ENCODE peak calls at places on chromosomes 3 and 15, in five cellular contexts. One of them, this sample, is unnamed.
A peak's percentile ranks its signal among the peaks of the same experiment; 100 is the strongest.

GRCh38 chr15:75995611-75996010 is 16.6 kb downstream of the NRG4 start:
- DNase-seq in sigmoid colon: no peak
- DNase-seq in left lung: no peak
- DNase-seq in stimulated activated CD4-positive, alpha-beta T cell treated with anti-CD3 and anti-CD28 coated beads, Interleukin-2, amount 100 ng/mL, for 48 hours: no peak
- DNase-seq in WERI-Rb-1: no peak
- DNase-seq in this sample: no peak

GRCh38 chr15:63408514-63408913 is 26.9 kb upstream of the CA12 start:
- DNase-seq in sigmoid colon: no peak
- DNase-seq in left lung: no peak
- DNase-seq in stimulated activated CD4-positive, alpha-beta T cell treated with anti-CD3 and anti-CD28 coated beads, Interleukin-2, amount 100 ng/mL, for 48 hours: no peak
- DNase-seq in WERI-Rb-1: no peak
- DNase-seq in this sample: peak; percentile 76

GRCh38 chr15:71329509-71330260 is 214.4 kb downstream of the THSD4 start:
- DNase-seq in sigmoid colon: no peak
- DNase-seq in left lung: no peak
- DNase-seq in stimulated activated CD4-positive, alpha-beta T cell treated with anti-CD3 and anti-CD28 coated beads, Interleukin-2, amount 100 ng/mL, for 48 hours: no peak
- DNase-seq in WERI-Rb-1: no peak
- DNase-seq in this sample: no peak

GRCh38 chr15:56835598-56836275 is 82.7 kb upstream of the TCF12 start:
- DNase-seq in sigmoid colon: no peak
- DNase-seq in left lung: no peak
- DNase-seq in stimulated activated CD4-positive, alpha-beta T cell treated with anti-CD3 and anti-CD28 coated beads, Interleukin-2, amount 100 ng/mL, for 48 hours: no peak
- DNase-seq in WERI-Rb-1: no peak
- DNase-seq in this sample: peak; percentile 51

GRCh38 chr3:170724599-170724998 is 138.7 kb upstream of the SLC7A14 start:
- DNase-seq in sigmoid colon: peak; percentile 70
- DNase-seq in left lung: no peak
- DNase-seq in stimulated activated CD4-positive, alpha-beta T cell treated with anti-CD3 and anti-CD28 coated beads, Interleukin-2, amount 100 ng/mL, for 48 hours: no peak
- DNase-seq in WERI-Rb-1: no peak
- DNase-seq in this sample: peak; percentile 41

GRCh38 chr3:138114431-138114918 is 933 bp downstream of the DZIP1L start:
- DNase-seq in sigmoid colon: no peak
- DNase-seq in left lung: no peak
- DNase-seq in stimulated activated CD4-positive, alpha-beta T cell treated with anti-CD3 and anti-CD28 coated beads, Interleukin-2, amount 100 ng/mL, for 48 hours: no peak
- DNase-seq in WERI-Rb-1: peak; percentile 60
- DNase-seq in this sample: no peak

GRCh38 chr3:194189243-194189791 is 53.4 kb downstream of the HES1 start:
- DNase-seq in sigmoid colon: no peak
- DNase-seq in left lung: no peak
- DNase-seq in stimulated activated CD4-positive, alpha-beta T cell treated with anti-CD3 and anti-CD28 coated beads, Interleukin-2, amount 100 ng/mL, for 48 hours: no peak
- DNase-seq in WERI-Rb-1: no peak
- DNase-seq in this sample: no peak

GRCh38 chr15:71800835-71801745 is 9.3 kb upstream of the NR2E3 start:
- DNase-seq in sigmoid colon: no peak
- DNase-seq in left lung: no peak
- DNase-seq in stimulated activated CD4-positive, alpha-beta T cell treated with anti-CD3 and anti-CD28 coated beads, Interleukin-2, amount 100 ng/mL, for 48 hours: peak; percentile 18
- DNase-seq in WERI-Rb-1: peak; percentile 32
- DNase-seq in this sample: peak; percentile 54

GRCh38 chr3:88960019-88960418 is 147.4 kb upstream of the EPHA3 start:
- DNase-seq in sigmoid colon: no peak
- DNase-seq in left lung: no peak
- DNase-seq in stimulated activated CD4-positive, alpha-beta T cell treated with anti-CD3 and anti-CD28 coated beads, Interleukin-2, amount 100 ng/mL, for 48 hours: no peak
- DNase-seq in WERI-Rb-1: no peak
- DNase-seq in this sample: no peak

GRCh38 chr3:71076361-71076997 is 507.0 kb downstream of the FOXP1 start:
- DNase-seq in sigmoid colon: no peak
- DNase-seq in left lung: no peak
- DNase-seq in stimulated activated CD4-positive, alpha-beta T cell treated with anti-CD3 and anti-CD28 coated beads, Interleukin-2, amount 100 ng/mL, for 48 hours: no peak
- DNase-seq in WERI-Rb-1: no peak
- DNase-seq in this sample: no peak

GRCh38 chr3:51734572-51734907 is 27.7 kb downstream of the GRM2 start:
- DNase-seq in sigmoid colon: no peak
- DNase-seq in left lung: no peak
- DNase-seq in stimulated activated CD4-positive, alpha-beta T cell treated with anti-CD3 and anti-CD28 coated beads, Interleukin-2, amount 100 ng/mL, for 48 hours: no peak
- DNase-seq in WERI-Rb-1: no peak
- DNase-seq in this sample: no peak

GRCh38 chr3:59052803-59053411 is 3.1 kb upstream of the CFAP20DC start:
- DNase-seq in sigmoid colon: no peak
- DNase-seq in left lung: no peak
- DNase-seq in stimulated activated CD4-positive, alpha-beta T cell treated with anti-CD3 and anti-CD28 coated beads, Interleukin-2, amount 100 ng/mL, for 48 hours: no peak
- DNase-seq in WERI-Rb-1: no peak
- DNase-seq in this sample: peak; percentile 60

GRCh38 chr3:94990952-94991705 is 928.3 kb downstream of the NSUN3 start:
- DNase-seq in sigmoid colon: no peak
- DNase-seq in left lung: no peak
- DNase-seq in stimulated activated CD4-positive, alpha-beta T cell treated with anti-CD3 and anti-CD28 coated beads, Interleukin-2, amount 100 ng/mL, for 48 hours: no peak
- DNase-seq in WERI-Rb-1: no peak
- DNase-seq in this sample: no peak

GRCh38 chr15:27412413-27412812 is 441.4 kb downstream of the GABRG3 start:
- DNase-seq in sigmoid colon: no peak
- DNase-seq in left lung: no peak
- DNase-seq in stimulated activated CD4-positive, alpha-beta T cell treated with anti-CD3 and anti-CD28 coated beads, Interleukin-2, amount 100 ng/mL, for 48 hours: no peak
- DNase-seq in WERI-Rb-1: no peak
- DNase-seq in this sample: peak; percentile 94

GRCh38 chr15:81161215-81161673 is 27.2 kb downstream of the CFAP161 start:
- DNase-seq in sigmoid colon: no peak
- DNase-seq in left lung: no peak
- DNase-seq in stimulated activated CD4-positive, alpha-beta T cell treated with anti-CD3 and anti-CD28 coated beads, Interleukin-2, amount 100 ng/mL, for 48 hours: no peak
- DNase-seq in WERI-Rb-1: no peak
- DNase-seq in this sample: no peak

GRCh38 chr3:30141178-30141581 is 465.2 kb upstream of the TGFBR2 start:
- DNase-seq in sigmoid colon: no peak
- DNase-seq in left lung: no peak
- DNase-seq in stimulated activated CD4-positive, alpha-beta T cell treated with anti-CD3 and anti-CD28 coated beads, Interleukin-2, amount 100 ng/mL, for 48 hours: no peak
- DNase-seq in WERI-Rb-1: no peak
- DNase-seq in this sample: peak; percentile 84

GRCh38 chr15:51936119-51936478 is 35.5 kb downstream of the LEO1 start:
- DNase-seq in sigmoid colon: no peak
- DNase-seq in left lung: no peak
- DNase-seq in stimulated activated CD4-positive, alpha-beta T cell treated with anti-CD3 and anti-CD28 coated beads, Interleukin-2, amount 100 ng/mL, for 48 hours: no peak
- DNase-seq in WERI-Rb-1: peak; percentile 14
- DNase-seq in this sample: peak; percentile 13

GRCh38 chr3:12750658-12751071 is 8.4 kb downstream of the TMEM40 start:
- DNase-seq in sigmoid colon: peak; percentile 73
- DNase-seq in left lung: no peak
- DNase-seq in stimulated activated CD4-positive, alpha-beta T cell treated with anti-CD3 and anti-CD28 coated beads, Interleukin-2, amount 100 ng/mL, for 48 hours: peak; percentile 18
- DNase-seq in WERI-Rb-1: no peak
- DNase-seq in this sample: no peak